ENCODE peak calls at places on chromosomes 1 and 21, in eight cellular contexts. One of them, this sample, is unnamed.

GRCh38 chr21:34517491-34518245 is 5.7 kb upstream of the KCNE1 start:
- DNase-seq in NK-92 treated with Interleukin-12 subunit alpha and Interleukin-12 subunit beta, amount 100 ng/mL, for 24 hours: peak
- DNase-seq in NCI-H1092 treated with DMSO at 0.1 percent for 48 hours: no peak
- DNase-seq in neuronal stem cell: no peak
- DNase-seq in NCI-H510A treated with DMSO at 0.1 percent for 48 hours: peak
- DNase-seq in smooth muscle cell of the brain vasculature: no peak
- DNase-seq in NCI-H524 treated with DMSO at 0.1 percent for 48 hours: no peak
- DNase-seq in activated naive CD4-positive, alpha-beta T cell treated with anti-CD3 and anti-CD28 coated beads for 36 hours: peak
- DNase-seq in this sample: peak

GRCh38 chr1:145751491-145752021 is 32.3 kb downstream of the CD160 start:
- DNase-seq in NK-92 treated with Interleukin-12 subunit alpha and Interleukin-12 subunit beta, amount 100 ng/mL, for 24 hours: no peak
- DNase-seq in NCI-H1092 treated with DMSO at 0.1 percent for 48 hours: no peak
- DNase-seq in neuronal stem cell: no peak
- DNase-seq in NCI-H510A treated with DMSO at 0.1 percent for 48 hours: no peak
- DNase-seq in smooth muscle cell of the brain vasculature: peak
- DNase-seq in NCI-H524 treated with DMSO at 0.1 percent for 48 hours: no peak
- DNase-seq in activated naive CD4-positive, alpha-beta T cell treated with anti-CD3 and anti-CD28 coated beads for 36 hours: no peak
- DNase-seq in this sample: peak

GRCh38 chr1:205454903-205455335 is 926 bp downstream of the BLACAT1 start:
- DNase-seq in NK-92 treated with Interleukin-12 subunit alpha and Interleukin-12 subunit beta, amount 100 ng/mL, for 24 hours: no peak
- DNase-seq in NCI-H1092 treated with DMSO at 0.1 percent for 48 hours: no peak
- DNase-seq in neuronal stem cell: no peak
- DNase-seq in NCI-H510A treated with DMSO at 0.1 percent for 48 hours: no peak
- DNase-seq in smooth muscle cell of the brain vasculature: no peak
- DNase-seq in NCI-H524 treated with DMSO at 0.1 percent for 48 hours: no peak
- DNase-seq in activated naive CD4-positive, alpha-beta T cell treated with anti-CD3 and anti-CD28 coated beads for 36 hours: no peak
- DNase-seq in this sample: no peak

GRCh38 chr1:187313115-187313514 is 484.4 kb downstream of the PLA2G4A start:
- DNase-seq in NK-92 treated with Interleukin-12 subunit alpha and Interleukin-12 subunit beta, amount 100 ng/mL, for 24 hours: no peak
- DNase-seq in NCI-H1092 treated with DMSO at 0.1 percent for 48 hours: no peak
- DNase-seq in neuronal stem cell: no peak
- DNase-seq in NCI-H510A treated with DMSO at 0.1 percent for 48 hours: no peak
- DNase-seq in smooth muscle cell of the brain vasculature: no peak
- DNase-seq in NCI-H524 treated with DMSO at 0.1 percent for 48 hours: no peak
- DNase-seq in activated naive CD4-positive, alpha-beta T cell treated with anti-CD3 and anti-CD28 coated beads for 36 hours: no peak
- DNase-seq in this sample: no peak

GRCh38 chr21:42674351-42674940 is 21.0 kb downstream of the PDE9A start:
- DNase-seq in NK-92 treated with Interleukin-12 subunit alpha and Interleukin-12 subunit beta, amount 100 ng/mL, for 24 hours: no peak
- DNase-seq in NCI-H1092 treated with DMSO at 0.1 percent for 48 hours: peak
- DNase-seq in neuronal stem cell: peak
- DNase-seq in NCI-H510A treated with DMSO at 0.1 percent for 48 hours: peak
- DNase-seq in smooth muscle cell of the brain vasculature: no peak
- DNase-seq in NCI-H524 treated with DMSO at 0.1 percent for 48 hours: no peak
- DNase-seq in activated naive CD4-positive, alpha-beta T cell treated with anti-CD3 and anti-CD28 coated beads for 36 hours: no peak
- DNase-seq in this sample: no peak

GRCh38 chr1:236853916-236854601 is 59.0 kb downstream of the MTR start:
- DNase-seq in NK-92 treated with Interleukin-12 subunit alpha and Interleukin-12 subunit beta, amount 100 ng/mL, for 24 hours: no peak
- DNase-seq in NCI-H1092 treated with DMSO at 0.1 percent for 48 hours: no peak
- DNase-seq in neuronal stem cell: no peak
- DNase-seq in NCI-H510A treated with DMSO at 0.1 percent for 48 hours: no peak
- DNase-seq in smooth muscle cell of the brain vasculature: no peak
- DNase-seq in NCI-H524 treated with DMSO at 0.1 percent for 48 hours: no peak
- DNase-seq in activated naive CD4-positive, alpha-beta T cell treated with anti-CD3 and anti-CD28 coated beads for 36 hours: no peak
- DNase-seq in this sample: peak

GRCh38 chr1:25875154-25875855 is at the start of gene PAQR7:
- DNase-seq in NK-92 treated with Interleukin-12 subunit alpha and Interleukin-12 subunit beta, amount 100 ng/mL, for 24 hours: no peak
- DNase-seq in NCI-H1092 treated with DMSO at 0.1 percent for 48 hours: peak
- DNase-seq in neuronal stem cell: peak
- DNase-seq in NCI-H510A treated with DMSO at 0.1 percent for 48 hours: peak
- DNase-seq in smooth muscle cell of the brain vasculature: no peak
- DNase-seq in NCI-H524 treated with DMSO at 0.1 percent for 48 hours: no peak
- DNase-seq in activated naive CD4-positive, alpha-beta T cell treated with anti-CD3 and anti-CD28 coated beads for 36 hours: peak
- DNase-seq in this sample: peak

GRCh38 chr1:58732087-58732486 is 32.2 kb upstream of the MYSM1 start:
- DNase-seq in NK-92 treated with Interleukin-12 subunit alpha and Interleukin-12 subunit beta, amount 100 ng/mL, for 24 hours: no peak
- DNase-seq in NCI-H1092 treated with DMSO at 0.1 percent for 48 hours: no peak
- DNase-seq in neuronal stem cell: no peak
- DNase-seq in NCI-H510A treated with DMSO at 0.1 percent for 48 hours: no peak
- DNase-seq in smooth muscle cell of the brain vasculature: no peak
- DNase-seq in NCI-H524 treated with DMSO at 0.1 percent for 48 hours: no peak
- DNase-seq in activated naive CD4-positive, alpha-beta T cell treated with anti-CD3 and anti-CD28 coated beads for 36 hours: no peak
- DNase-seq in this sample: no peak

GRCh38 chr21:37227071-37228002 is 39.8 kb downstream of the VPS26C start:
- DNase-seq in NK-92 treated with Interleukin-12 subunit alpha and Interleukin-12 subunit beta, amount 100 ng/mL, for 24 hours: no peak
- DNase-seq in NCI-H1092 treated with DMSO at 0.1 percent for 48 hours: no peak
- DNase-seq in neuronal stem cell: no peak
- DNase-seq in NCI-H510A treated with DMSO at 0.1 percent for 48 hours: no peak
- DNase-seq in smooth muscle cell of the brain vasculature: no peak
- DNase-seq in NCI-H524 treated with DMSO at 0.1 percent for 48 hours: no peak
- DNase-seq in activated naive CD4-positive, alpha-beta T cell treated with anti-CD3 and anti-CD28 coated beads for 36 hours: no peak
- DNase-seq in this sample: no peak

GRCh38 chr1:12314328-12314903 is 84.6 kb downstream of the VPS13D start:
- DNase-seq in NK-92 treated with Interleukin-12 subunit alpha and Interleukin-12 subunit beta, amount 100 ng/mL, for 24 hours: no peak
- DNase-seq in NCI-H1092 treated with DMSO at 0.1 percent for 48 hours: peak
- DNase-seq in neuronal stem cell: no peak
- DNase-seq in NCI-H510A treated with DMSO at 0.1 percent for 48 hours: peak
- DNase-seq in smooth muscle cell of the brain vasculature: no peak
- DNase-seq in NCI-H524 treated with DMSO at 0.1 percent for 48 hours: no peak
- DNase-seq in activated naive CD4-positive, alpha-beta T cell treated with anti-CD3 and anti-CD28 coated beads for 36 hours: no peak
- DNase-seq in this sample: peak

GRCh38 chr1:207248544-207249206 is 72.8 kb upstream of the CD55 start:
- DNase-seq in NK-92 treated with Interleukin-12 subunit alpha and Interleukin-12 subunit beta, amount 100 ng/mL, for 24 hours: no peak
- DNase-seq in NCI-H1092 treated with DMSO at 0.1 percent for 48 hours: no peak
- DNase-seq in neuronal stem cell: no peak
- DNase-seq in NCI-H510A treated with DMSO at 0.1 percent for 48 hours: no peak
- DNase-seq in smooth muscle cell of the brain vasculature: no peak
- DNase-seq in NCI-H524 treated with DMSO at 0.1 percent for 48 hours: no peak
- DNase-seq in activated naive CD4-positive, alpha-beta T cell treated with anti-CD3 and anti-CD28 coated beads for 36 hours: no peak
- DNase-seq in this sample: peak

GRCh38 chr1:172574080-172574479 is 41.1 kb downstream of the SUCO start:
- DNase-seq in NK-92 treated with Interleukin-12 subunit alpha and Interleukin-12 subunit beta, amount 100 ng/mL, for 24 hours: no peak
- DNase-seq in NCI-H1092 treated with DMSO at 0.1 percent for 48 hours: no peak
- DNase-seq in neuronal stem cell: no peak
- DNase-seq in NCI-H510A treated with DMSO at 0.1 percent for 48 hours: no peak
- DNase-seq in smooth muscle cell of the brain vasculature: no peak
- DNase-seq in NCI-H524 treated with DMSO at 0.1 percent for 48 hours: no peak
- DNase-seq in activated naive CD4-positive, alpha-beta T cell treated with anti-CD3 and anti-CD28 coated beads for 36 hours: no peak
- DNase-seq in this sample: no peak

GRCh38 chr1:172637522-172637921 is 21.4 kb upstream of the FASLG start:
- DNase-seq in NK-92 treated with Interleukin-12 subunit alpha and Interleukin-12 subunit beta, amount 100 ng/mL, for 24 hours: no peak
- DNase-seq in NCI-H1092 treated with DMSO at 0.1 percent for 48 hours: no peak
- DNase-seq in neuronal stem cell: no peak
- DNase-seq in NCI-H510A treated with DMSO at 0.1 percent for 48 hours: no peak
- DNase-seq in smooth muscle cell of the brain vasculature: peak
- DNase-seq in NCI-H524 treated with DMSO at 0.1 percent for 48 hours: no peak
- DNase-seq in activated naive CD4-positive, alpha-beta T cell treated with anti-CD3 and anti-CD28 coated beads for 36 hours: peak
- DNase-seq in this sample: peak

GRCh38 chr1:35845766-35846165 is 37.2 kb upstream of the AGO1 start:
- DNase-seq in NK-92 treated with Interleukin-12 subunit alpha and Interleukin-12 subunit beta, amount 100 ng/mL, for 24 hours: no peak
- DNase-seq in NCI-H1092 treated with DMSO at 0.1 percent for 48 hours: no peak
- DNase-seq in neuronal stem cell: no peak
- DNase-seq in NCI-H510A treated with DMSO at 0.1 percent for 48 hours: no peak
- DNase-seq in smooth muscle cell of the brain vasculature: no peak
- DNase-seq in NCI-H524 treated with DMSO at 0.1 percent for 48 hours: no peak
- DNase-seq in activated naive CD4-positive, alpha-beta T cell treated with anti-CD3 and anti-CD28 coated beads for 36 hours: no peak
- DNase-seq in this sample: peak

GRCh38 chr1:40232444-40232843 is 15.3 kb upstream of the TMCO2 start:
- DNase-seq in NK-92 treated with Interleukin-12 subunit alpha and Interleukin-12 subunit beta, amount 100 ng/mL, for 24 hours: no peak
- DNase-seq in NCI-H1092 treated with DMSO at 0.1 percent for 48 hours: no peak
- DNase-seq in neuronal stem cell: no peak
- DNase-seq in NCI-H510A treated with DMSO at 0.1 percent for 48 hours: no peak
- DNase-seq in smooth muscle cell of the brain vasculature: no peak
- DNase-seq in NCI-H524 treated with DMSO at 0.1 percent for 48 hours: no peak
- DNase-seq in activated naive CD4-positive, alpha-beta T cell treated with anti-CD3 and anti-CD28 coated beads for 36 hours: peak
- DNase-seq in this sample: no peak

GRCh38 chr1:35298464-35298863 is 30.0 kb downstream of the ZMYM4 start:
- DNase-seq in NK-92 treated with Interleukin-12 subunit alpha and Interleukin-12 subunit beta, amount 100 ng/mL, for 24 hours: no peak
- DNase-seq in NCI-H1092 treated with DMSO at 0.1 percent for 48 hours: peak
- DNase-seq in neuronal stem cell: peak
- DNase-seq in NCI-H510A treated with DMSO at 0.1 percent for 48 hours: peak
- DNase-seq in smooth muscle cell of the brain vasculature: no peak
- DNase-seq in NCI-H524 treated with DMSO at 0.1 percent for 48 hours: peak
- DNase-seq in activated naive CD4-positive, alpha-beta T cell treated with anti-CD3 and anti-CD28 coated beads for 36 hours: peak
- DNase-seq in this sample: peak

GRCh38 chr1:24964811-24965570 is 34.9 kb upstream of the RUNX3 start:
- DNase-seq in NK-92 treated with Interleukin-12 subunit alpha and Interleukin-12 subunit beta, amount 100 ng/mL, for 24 hours: peak
- DNase-seq in NCI-H1092 treated with DMSO at 0.1 percent for 48 hours: no peak
- DNase-seq in neuronal stem cell: no peak
- DNase-seq in NCI-H510A treated with DMSO at 0.1 percent for 48 hours: no peak
- DNase-seq in smooth muscle cell of the brain vasculature: no peak
- DNase-seq in NCI-H524 treated with DMSO at 0.1 percent for 48 hours: no peak
- DNase-seq in activated naive CD4-positive, alpha-beta T cell treated with anti-CD3 and anti-CD28 coated beads for 36 hours: peak
- DNase-seq in this sample: peak

GRCh38 chr21:44984428-44984791 is 44.6 kb downstream of the SLX9 start:
- DNase-seq in NK-92 treated with Interleukin-12 subunit alpha and Interleukin-12 subunit beta, amount 100 ng/mL, for 24 hours: no peak
- DNase-seq in NCI-H1092 treated with DMSO at 0.1 percent for 48 hours: no peak
- DNase-seq in neuronal stem cell: no peak
- DNase-seq in NCI-H510A treated with DMSO at 0.1 percent for 48 hours: no peak
- DNase-seq in smooth muscle cell of the brain vasculature: no peak
- DNase-seq in NCI-H524 treated with DMSO at 0.1 percent for 48 hours: no peak
- DNase-seq in activated naive CD4-positive, alpha-beta T cell treated with anti-CD3 and anti-CD28 coated beads for 36 hours: no peak
- DNase-seq in this sample: no peak

GRCh38 chr1:16984717-16985116 is 4.3 kb upstream of the MFAP2 start:
- DNase-seq in NK-92 treated with Interleukin-12 subunit alpha and Interleukin-12 subunit beta, amount 100 ng/mL, for 24 hours: no peak
- DNase-seq in NCI-H1092 treated with DMSO at 0.1 percent for 48 hours: no peak
- DNase-seq in neuronal stem cell: no peak
- DNase-seq in NCI-H510A treated with DMSO at 0.1 percent for 48 hours: no peak
- DNase-seq in smooth muscle cell of the brain vasculature: no peak
- DNase-seq in NCI-H524 treated with DMSO at 0.1 percent for 48 hours: no peak
- DNase-seq in activated naive CD4-positive, alpha-beta T cell treated with anti-CD3 and anti-CD28 coated beads for 36 hours: no peak
- DNase-seq in this sample: peak

GRCh38 chr1:208988811-208989222 is 594.7 kb upstream of the CAMK1G start:
- DNase-seq in NK-92 treated with Interleukin-12 subunit alpha and Interleukin-12 subunit beta, amount 100 ng/mL, for 24 hours: peak
- DNase-seq in NCI-H1092 treated with DMSO at 0.1 percent for 48 hours: peak
- DNase-seq in neuronal stem cell: no peak
- DNase-seq in NCI-H510A treated with DMSO at 0.1 percent for 48 hours: peak
- DNase-seq in smooth muscle cell of the brain vasculature: no peak
- DNase-seq in NCI-H524 treated with DMSO at 0.1 percent for 48 hours: no peak
- DNase-seq in activated naive CD4-positive, alpha-beta T cell treated with anti-CD3 and anti-CD28 coated beads for 36 hours: peak
- DNase-seq in this sample: peak

GRCh38 chr1:31588751-31589515 is 12.6 kb downstream of the TINAGL1 start:
- DNase-seq in NK-92 treated with Interleukin-12 subunit alpha and Interleukin-12 subunit beta, amount 100 ng/mL, for 24 hours: no peak
- DNase-seq in NCI-H1092 treated with DMSO at 0.1 percent for 48 hours: no peak
- DNase-seq in neuronal stem cell: no peak
- DNase-seq in NCI-H510A treated with DMSO at 0.1 percent for 48 hours: no peak
- DNase-seq in smooth muscle cell of the brain vasculature: no peak
- DNase-seq in NCI-H524 treated with DMSO at 0.1 percent for 48 hours: no peak
- DNase-seq in activated naive CD4-positive, alpha-beta T cell treated with anti-CD3 and anti-CD28 coated beads for 36 hours: no peak
- DNase-seq in this sample: peak

GRCh38 chr21:32131960-32132359 is 146.9 kb downstream of the MIS18A start:
- DNase-seq in NK-92 treated with Interleukin-12 subunit alpha and Interleukin-12 subunit beta, amount 100 ng/mL, for 24 hours: no peak
- DNase-seq in NCI-H1092 treated with DMSO at 0.1 percent for 48 hours: no peak
- DNase-seq in neuronal stem cell: no peak
- DNase-seq in NCI-H510A treated with DMSO at 0.1 percent for 48 hours: peak
- DNase-seq in smooth muscle cell of the brain vasculature: peak
- DNase-seq in NCI-H524 treated with DMSO at 0.1 percent for 48 hours: no peak
- DNase-seq in activated naive CD4-positive, alpha-beta T cell treated with anti-CD3 and anti-CD28 coated beads for 36 hours: no peak
- DNase-seq in this sample: peak

GRCh38 chr1:6996371-6996770 is 211.1 kb downstream of the CAMTA1 start:
- DNase-seq in NK-92 treated with Interleukin-12 subunit alpha and Interleukin-12 subunit beta, amount 100 ng/mL, for 24 hours: no peak
- DNase-seq in NCI-H1092 treated with DMSO at 0.1 percent for 48 hours: no peak
- DNase-seq in neuronal stem cell: no peak
- DNase-seq in NCI-H510A treated with DMSO at 0.1 percent for 48 hours: no peak
- DNase-seq in smooth muscle cell of the brain vasculature: no peak
- DNase-seq in NCI-H524 treated with DMSO at 0.1 percent for 48 hours: no peak
- DNase-seq in activated naive CD4-positive, alpha-beta T cell treated with anti-CD3 and anti-CD28 coated beads for 36 hours: peak
- DNase-seq in this sample: no peak

GRCh38 chr1:26084091-26084561 is 16.7 kb upstream of the TRIM63 start:
- DNase-seq in NK-92 treated with Interleukin-12 subunit alpha and Interleukin-12 subunit beta, amount 100 ng/mL, for 24 hours: no peak
- DNase-seq in NCI-H1092 treated with DMSO at 0.1 percent for 48 hours: no peak
- DNase-seq in neuronal stem cell: no peak
- DNase-seq in NCI-H510A treated with DMSO at 0.1 percent for 48 hours: no peak
- DNase-seq in smooth muscle cell of the brain vasculature: no peak
- DNase-seq in NCI-H524 treated with DMSO at 0.1 percent for 48 hours: no peak
- DNase-seq in activated naive CD4-positive, alpha-beta T cell treated with anti-CD3 and anti-CD28 coated beads for 36 hours: no peak
- DNase-seq in this sample: no peak

GRCh38 chr1:35726814-35727433 is 8.2 kb upstream of the C1orf216 start:
- DNase-seq in NK-92 treated with Interleukin-12 subunit alpha and Interleukin-12 subunit beta, amount 100 ng/mL, for 24 hours: peak
- DNase-seq in NCI-H1092 treated with DMSO at 0.1 percent for 48 hours: peak
- DNase-seq in neuronal stem cell: no peak
- DNase-seq in NCI-H510A treated with DMSO at 0.1 percent for 48 hours: peak
- DNase-seq in smooth muscle cell of the brain vasculature: no peak
- DNase-seq in NCI-H524 treated with DMSO at 0.1 percent for 48 hours: no peak
- DNase-seq in activated naive CD4-positive, alpha-beta T cell treated with anti-CD3 and anti-CD28 coated beads for 36 hours: peak
- DNase-seq in this sample: peak

GRCh38 chr1:62294211-62294610 is 25.0 kb downstream of the KANK4 start:
- DNase-seq in NK-92 treated with Interleukin-12 subunit alpha and Interleukin-12 subunit beta, amount 100 ng/mL, for 24 hours: no peak
- DNase-seq in NCI-H1092 treated with DMSO at 0.1 percent for 48 hours: no peak
- DNase-seq in neuronal stem cell: no peak
- DNase-seq in NCI-H510A treated with DMSO at 0.1 percent for 48 hours: no peak
- DNase-seq in smooth muscle cell of the brain vasculature: no peak
- DNase-seq in NCI-H524 treated with DMSO at 0.1 percent for 48 hours: no peak
- DNase-seq in activated naive CD4-positive, alpha-beta T cell treated with anti-CD3 and anti-CD28 coated beads for 36 hours: peak
- DNase-seq in this sample: no peak